ENCODE peak calls at places on chromosomes 5 and 9, in ten cellular contexts. One of them, this sample, is unnamed. For H3K9me3, the result is how much of the 10 kb centered on the place peaks cover.

GRCh38 chr5:118115791-118116190 is 872.6 kb downstream of the DTWD2 start:
- DNase-seq in thoracic aorta: no peak
- DNase-seq in lung: no peak
- DNase-seq in hepatocyte: no peak
- DNase-seq in mesenchymal stem cell: peak
- DNase-seq in MM.1S: no peak
- DNase-seq in SK-N-MC: no peak
- DNase-seq in tibial artery: no peak
- DNase-seq in effector memory CD4-positive, alpha-beta T cell: no peak
- DNase-seq in GM23248: no peak
- DNase-seq in this sample: no peak

GRCh38 chr9:36840895-36841536 is 193.1 kb downstream of the PAX5 start:
- DNase-seq in mesenchymal stem cell: no peak
- DNase-seq in thoracic aorta: no peak
- DNase-seq in hepatocyte: no peak
- DNase-seq in GM23248: peak
- DNase-seq in tibial artery: no peak
- DNase-seq in MM.1S: no peak
- DNase-seq in lung: no peak
- DNase-seq in effector memory CD4-positive, alpha-beta T cell: no peak
- DNase-seq in SK-N-MC: no peak
- DNase-seq in this sample: no peak

GRCh38 chr5:139755892-139756671 is 39.5 kb upstream of the PSD2 start:
- DNase-seq in hepatocyte: peak
- DNase-seq in tibial artery: no peak
- DNase-seq in lung: no peak
- DNase-seq in MM.1S: no peak
- DNase-seq in SK-N-MC: no peak
- DNase-seq in GM23248: no peak
- DNase-seq in effector memory CD4-positive, alpha-beta T cell: no peak
- DNase-seq in mesenchymal stem cell: no peak
- DNase-seq in thoracic aorta: no peak
- DNase-seq in this sample: no peak

GRCh38 chr9:125536184-125537152 is 170.5 kb downstream of the MAPKAP1 start:
- DNase-seq in tibial artery: no peak
- DNase-seq in effector memory CD4-positive, alpha-beta T cell: no peak
- DNase-seq in mesenchymal stem cell: peak
- DNase-seq in MM.1S: no peak
- DNase-seq in SK-N-MC: no peak
- DNase-seq in hepatocyte: no peak
- DNase-seq in GM23248: peak
- DNase-seq in lung: no peak
- DNase-seq in thoracic aorta: no peak
- DNase-seq in this sample: no peak

GRCh38 chr5:37043693-37044092 is 167.1 kb downstream of the NIPBL start:
- DNase-seq in MM.1S: no peak
- DNase-seq in hepatocyte: no peak
- DNase-seq in effector memory CD4-positive, alpha-beta T cell: no peak
- DNase-seq in thoracic aorta: no peak
- DNase-seq in SK-N-MC: no peak
- DNase-seq in GM23248: peak
- DNase-seq in tibial artery: no peak
- DNase-seq in mesenchymal stem cell: no peak
- DNase-seq in lung: no peak
- DNase-seq in this sample: no peak

GRCh38 chr5:129345213-129345925 is 114.7 kb upstream of the ADAMTS19 start:
- DNase-seq in MM.1S: no peak
- DNase-seq in SK-N-MC: no peak
- DNase-seq in lung: no peak
- DNase-seq in thoracic aorta: no peak
- DNase-seq in mesenchymal stem cell: no peak
- DNase-seq in tibial artery: no peak
- DNase-seq in GM23248: no peak
- DNase-seq in hepatocyte: no peak
- DNase-seq in effector memory CD4-positive, alpha-beta T cell: no peak
- DNase-seq in this sample: no peak

GRCh38 chr9:14168381-14168780 is 145.6 kb downstream of the NFIB start:
- DNase-seq in hepatocyte: no peak
- DNase-seq in effector memory CD4-positive, alpha-beta T cell: no peak
- DNase-seq in lung: no peak
- DNase-seq in GM23248: no peak
- DNase-seq in thoracic aorta: no peak
- DNase-seq in tibial artery: no peak
- DNase-seq in mesenchymal stem cell: no peak
- DNase-seq in SK-N-MC: no peak
- DNase-seq in MM.1S: no peak
- DNase-seq in this sample: no peak

GRCh38 chr5:140391312-140391711 is 10.3 kb upstream of the ANKHD1 start:
- DNase-seq in SK-N-MC: no peak
- DNase-seq in lung: no peak
- DNase-seq in MM.1S: no peak
- DNase-seq in GM23248: peak
- DNase-seq in tibial artery: no peak
- DNase-seq in hepatocyte: no peak
- DNase-seq in thoracic aorta: no peak
- DNase-seq in effector memory CD4-positive, alpha-beta T cell: no peak
- DNase-seq in mesenchymal stem cell: no peak
- DNase-seq in this sample: no peak

GRCh38 chr9:70362952-70363351 is 51.5 kb downstream of the KLF9 start:
- DNase-seq in hepatocyte: no peak
- DNase-seq in GM23248: peak
- DNase-seq in effector memory CD4-positive, alpha-beta T cell: no peak
- DNase-seq in SK-N-MC: no peak
- DNase-seq in lung: no peak
- DNase-seq in MM.1S: no peak
- DNase-seq in mesenchymal stem cell: no peak
- DNase-seq in thoracic aorta: no peak
- DNase-seq in tibial artery: no peak
- DNase-seq in this sample: no peak

DNA sequence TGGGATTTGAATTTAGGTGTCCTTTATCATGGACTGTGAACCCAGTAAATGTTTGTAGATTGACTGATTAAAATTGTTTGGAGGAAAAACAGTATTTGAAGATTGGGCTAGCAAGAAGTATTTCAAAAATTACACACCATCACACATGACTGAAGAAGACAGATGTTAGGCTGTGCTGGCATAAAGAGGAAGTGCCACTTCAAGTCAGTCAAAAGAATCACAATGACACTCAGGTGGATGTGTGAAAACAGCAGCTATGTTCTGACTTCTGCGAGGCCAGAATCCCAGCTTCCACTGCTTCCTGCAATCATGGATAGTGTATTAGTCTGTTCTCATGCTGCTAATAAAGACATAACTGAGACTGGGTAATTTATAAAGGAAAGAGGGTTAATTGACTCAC is 393.3 kb downstream of the DMRT2 start:
- DNase-seq in SK-N-MC: no peak
- DNase-seq in hepatocyte: no peak
- DNase-seq in tibial artery: no peak
- DNase-seq in mesenchymal stem cell: no peak
- DNase-seq in effector memory CD4-positive, alpha-beta T cell: no peak
- DNase-seq in thoracic aorta: no peak
- DNase-seq in MM.1S: no peak
- DNase-seq in lung: no peak
- DNase-seq in GM23248: no peak
- DNase-seq in this sample: no peak
- H3K9me3 ChIP-seq in SK-N-MC: under half
- H3K9me3 ChIP-seq in hepatocyte: under half
- H3K9me3 ChIP-seq in tibial artery: under half
- H3K9me3 ChIP-seq in mesenchymal stem cell: under half
- H3K9me3 ChIP-seq in effector memory CD4-positive, alpha-beta T cell: under half
- H3K9me3 ChIP-seq in thoracic aorta: under half
- H3K9me3 ChIP-seq in MM.1S: under half
- H3K9me3 ChIP-seq in lung: under half
- H3K9me3 ChIP-seq in GM23248: under half
- H3K9me3 ChIP-seq in this sample: under half

DNA sequence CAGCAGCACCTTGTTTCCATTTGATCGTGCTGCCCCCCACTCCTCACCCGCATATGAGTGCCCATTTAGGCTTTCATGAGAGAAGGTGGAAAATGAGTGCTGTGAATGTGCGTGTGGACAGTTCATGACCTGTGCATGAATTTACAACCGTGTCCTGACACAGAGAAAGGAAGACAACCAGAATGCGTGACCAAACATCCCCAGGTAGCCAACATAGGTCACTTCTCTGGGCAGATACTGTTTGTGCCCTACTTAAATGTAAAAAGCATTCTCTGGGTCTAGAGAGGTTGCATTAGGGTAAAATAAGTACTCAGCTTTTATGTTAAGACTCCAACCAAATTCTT is 346.8 kb upstream of the SLC30A5 start:
- DNase-seq in thoracic aorta: no peak
- DNase-seq in effector memory CD4-positive, alpha-beta T cell: no peak
- DNase-seq in lung: no peak
- DNase-seq in mesenchymal stem cell: no peak
- DNase-seq in SK-N-MC: no peak
- DNase-seq in hepatocyte: no peak
- DNase-seq in tibial artery: no peak
- DNase-seq in GM23248: no peak
- DNase-seq in MM.1S: no peak
- DNase-seq in this sample: no peak
- H3K4me3 ChIP-seq in thoracic aorta: no peak
- H3K4me3 ChIP-seq in effector memory CD4-positive, alpha-beta T cell: no peak
- H3K4me3 ChIP-seq in lung: no peak
- H3K4me3 ChIP-seq in mesenchymal stem cell: no peak
- H3K4me3 ChIP-seq in SK-N-MC: no peak
- H3K4me3 ChIP-seq in hepatocyte: no peak
- H3K4me3 ChIP-seq in tibial artery: no peak
- H3K4me3 ChIP-seq in GM23248: no peak
- H3K4me3 ChIP-seq in MM.1S: no peak
- H3K4me3 ChIP-seq in this sample: no peak

GRCh38 chr5:158998911-158999705 is 100.6 kb downstream of the EBF1 start:
- DNase-seq in tibial artery: no peak
- DNase-seq in mesenchymal stem cell: no peak
- DNase-seq in MM.1S: peak
- DNase-seq in lung: no peak
- DNase-seq in thoracic aorta: no peak
- DNase-seq in GM23248: peak
- DNase-seq in hepatocyte: no peak
- DNase-seq in effector memory CD4-positive, alpha-beta T cell: no peak
- DNase-seq in SK-N-MC: no peak
- DNase-seq in this sample: no peak

GRCh38 chr5:159003045-159004030 is 96.4 kb downstream of the EBF1 start:
- DNase-seq in MM.1S: no peak
- DNase-seq in thoracic aorta: no peak
- DNase-seq in hepatocyte: peak
- DNase-seq in tibial artery: no peak
- DNase-seq in mesenchymal stem cell: peak
- DNase-seq in effector memory CD4-positive, alpha-beta T cell: no peak
- DNase-seq in lung: no peak
- DNase-seq in SK-N-MC: no peak
- DNase-seq in GM23248: peak
- DNase-seq in this sample: no peak

GRCh38 chr5:159005062-159005461 is 94.7 kb downstream of the EBF1 start:
- DNase-seq in thoracic aorta: no peak
- DNase-seq in mesenchymal stem cell: no peak
- DNase-seq in GM23248: no peak
- DNase-seq in hepatocyte: no peak
- DNase-seq in MM.1S: no peak
- DNase-seq in tibial artery: no peak
- DNase-seq in effector memory CD4-positive, alpha-beta T cell: no peak
- DNase-seq in SK-N-MC: no peak
- DNase-seq in lung: no peak
- DNase-seq in this sample: no peak

GRCh38 chr5:159002201-159002600 is 97.5 kb downstream of the EBF1 start:
- DNase-seq in SK-N-MC: no peak
- DNase-seq in tibial artery: no peak
- DNase-seq in hepatocyte: no peak
- DNase-seq in effector memory CD4-positive, alpha-beta T cell: no peak
- DNase-seq in mesenchymal stem cell: no peak
- DNase-seq in GM23248: no peak
- DNase-seq in lung: no peak
- DNase-seq in thoracic aorta: no peak
- DNase-seq in MM.1S: no peak
- DNase-seq in this sample: no peak

DNA sequence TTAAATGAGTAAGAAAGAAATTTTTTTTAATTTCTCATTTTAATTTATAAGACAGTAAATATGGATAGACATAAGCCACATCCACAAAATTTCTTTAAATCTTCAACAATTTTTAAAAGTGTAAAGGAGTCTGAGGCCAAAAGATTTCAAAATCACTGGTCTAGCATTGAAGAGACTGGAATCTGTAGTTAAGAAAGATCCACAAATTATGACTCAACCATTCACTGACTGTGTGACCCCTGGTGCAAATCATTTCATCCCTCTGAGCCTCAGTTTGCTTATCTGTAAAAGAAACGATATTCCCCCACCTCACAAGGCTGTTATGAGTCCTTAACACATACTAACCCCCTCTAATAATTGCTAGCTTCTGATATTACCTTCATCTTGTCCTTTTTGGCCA is 98.5 kb downstream of the EBF1 start:
- DNase-seq in hepatocyte: no peak
- DNase-seq in tibial artery: no peak
- DNase-seq in SK-N-MC: no peak
- DNase-seq in thoracic aorta: no peak
- DNase-seq in effector memory CD4-positive, alpha-beta T cell: no peak
- DNase-seq in GM23248: peak
- DNase-seq in lung: no peak
- DNase-seq in mesenchymal stem cell: peak
- DNase-seq in MM.1S: no peak
- DNase-seq in this sample: no peak
- H3K27ac ChIP-seq in hepatocyte: no peak
- H3K27ac ChIP-seq in tibial artery: peak
- H3K27ac ChIP-seq in SK-N-MC: no peak
- H3K27ac ChIP-seq in thoracic aorta: no peak
- H3K27ac ChIP-seq in effector memory CD4-positive, alpha-beta T cell: no peak
- H3K27ac ChIP-seq in GM23248: peak
- H3K27ac ChIP-seq in lung: no peak
- H3K27ac ChIP-seq in mesenchymal stem cell: no peak
- H3K27ac ChIP-seq in MM.1S: no peak
- H3K27ac ChIP-seq in this sample: no peak

GRCh38 chr5:180235846-180236245 is 26.8 kb upstream of the RASGEF1C start:
- DNase-seq in tibial artery: no peak
- DNase-seq in SK-N-MC: no peak
- DNase-seq in MM.1S: no peak
- DNase-seq in lung: no peak
- DNase-seq in hepatocyte: no peak
- DNase-seq in mesenchymal stem cell: no peak
- DNase-seq in thoracic aorta: no peak
- DNase-seq in effector memory CD4-positive, alpha-beta T cell: no peak
- DNase-seq in GM23248: no peak
- DNase-seq in this sample: no peak

GRCh38 chr5:180238631-180239030 is 29.6 kb upstream of the RASGEF1C start:
- DNase-seq in SK-N-MC: no peak
- DNase-seq in tibial artery: no peak
- DNase-seq in MM.1S: no peak
- DNase-seq in lung: no peak
- DNase-seq in effector memory CD4-positive, alpha-beta T cell: no peak
- DNase-seq in mesenchymal stem cell: no peak
- DNase-seq in thoracic aorta: no peak
- DNase-seq in hepatocyte: no peak
- DNase-seq in GM23248: no peak
- DNase-seq in this sample: no peak

GRCh38 chr5:180241600-180241999 is 32.6 kb upstream of the RASGEF1C start:
- DNase-seq in lung: no peak
- DNase-seq in GM23248: no peak
- DNase-seq in mesenchymal stem cell: no peak
- DNase-seq in SK-N-MC: no peak
- DNase-seq in effector memory CD4-positive, alpha-beta T cell: no peak
- DNase-seq in tibial artery: no peak
- DNase-seq in hepatocyte: no peak
- DNase-seq in MM.1S: no peak
- DNase-seq in thoracic aorta: no peak
- DNase-seq in this sample: no peak
- H3K9me3 ChIP-seq in lung: under half
- H3K9me3 ChIP-seq in GM23248: under half
- H3K9me3 ChIP-seq in mesenchymal stem cell: half or more
- H3K9me3 ChIP-seq in SK-N-MC: under half
- H3K9me3 ChIP-seq in effector memory CD4-positive, alpha-beta T cell: under half
- H3K9me3 ChIP-seq in tibial artery: half or more
- H3K9me3 ChIP-seq in hepatocyte: under half
- H3K9me3 ChIP-seq in MM.1S: under half
- H3K9me3 ChIP-seq in thoracic aorta: under half
- H3K9me3 ChIP-seq in this sample: under half